ENCODE peak calls at places on chromosomes 13 and 19, in eight cellular contexts. B is endothelial cell of umbilical vein, C is PC-9, R is A549, Q is astrocyte of the spinal cord, N is cardiac fibroblast, P is AG04450, A is psoas muscle. J is an unnamed sample.
A peak's percentile ranks its signal among the peaks of the same experiment; 100 is the strongest.

GRCh38 chr19:13050274-13050673 is 52.4 kb downstream of the LYL1 start:
- DNase-seq in B (no peak), R (no peak), A (no peak), N (no peak), Q (no peak), C (no peak), P (no peak), J (no peak)

GRCh38 chr13:40233731-40234195 is 432.7 kb downstream of the FOXO1 start:
- DNase-seq in A (peak; percentile 84), Q (no peak), R (no peak), P (no peak), B (no peak), N (no peak), C (no peak), J (no peak)

GRCh38 chr19:50512112-50512998 is 1.4 kb downstream of the ASPDH start:
- DNase-seq in P (no peak), A (no peak), R (no peak), C (no peak), Q (no peak), B (no peak), N (no peak), J (no peak)

GRCh38 chr13:88958821-88959220 is 1287.7 kb downstream of the SLITRK5 start:
- DNase-seq in A (no peak), P (no peak), B (no peak), R (no peak), C (no peak), N (no peak), Q (peak; percentile 26), J (no peak)

GRCh38 chr13:21686761-21687391 is 16.0 kb downstream of the FGF9 start:
- DNase-seq in C (no peak), N (no peak), R (no peak), Q (no peak), B (no peak), A (no peak), P (no peak), J (no peak)

GRCh38 chr13:54593504-54593903 is 1564.9 kb downstream of the OLFM4 start:
- DNase-seq in R (no peak), C (no peak), Q (no peak), B (no peak), A (no peak), P (no peak), N (no peak), J (no peak)

GRCh38 chr19:17579523-17580244 is 24.2 kb downstream of the COLGALT1 start:
- DNase-seq in A (peak; percentile 75), R (peak; percentile 87), N (peak; percentile 70), C (peak; percentile 59), P (no peak), Q (peak; percentile 39), B (peak; percentile 39), J (peak; percentile 72)

GRCh38 chr13:107284168-107284567 is 716.2 kb upstream of the ARGLU1 start:
- DNase-seq in B (peak; percentile 83), N (peak; percentile 33), C (no peak), A (no peak), P (no peak), R (no peak), Q (peak; percentile 60), J (peak; percentile 46)

GRCh38 chr13:43061496-43062280 is 38.3 kb downstream of the DNAJC15 start:
- DNase-seq in B (no peak), Q (no peak), C (no peak), A (no peak), P (no peak), R (no peak), N (no peak), J (no peak)

GRCh38 chr19:35736913-35737886 is 5.1 kb downstream of the IGFLR1 start:
- DNase-seq in N (no peak), B (no peak), A (no peak), Q (no peak), C (no peak), R (peak; percentile 68), P (no peak), J (no peak)
- TF ChIP-seq CTCF in N (peak; percentile 19), B (no peak), A (no peak), Q (peak; percentile 6), C (peak; percentile 47), R (no peak), P (peak; percentile 9), J (no peak)

DNA sequence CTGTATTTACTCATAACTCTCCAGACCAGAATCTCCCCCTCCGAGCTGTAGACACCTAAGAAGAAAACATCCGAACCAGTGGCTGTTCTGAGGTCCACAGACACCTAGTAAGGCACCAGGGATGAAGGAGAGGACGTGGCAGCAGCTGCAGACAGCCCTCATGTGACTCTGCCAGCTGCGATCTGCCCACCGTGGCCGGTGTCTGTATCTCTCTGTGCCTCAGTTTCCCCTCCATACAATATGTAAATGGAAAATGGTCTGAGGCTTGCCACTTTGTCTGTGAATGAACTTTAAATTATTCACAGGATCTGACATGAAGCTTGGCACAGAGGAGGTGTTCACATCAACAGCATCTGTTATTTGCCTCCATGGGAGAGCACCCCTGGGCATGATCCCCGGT is 2.4 kb downstream of the CEACAM4 start:
- DNase-seq in N (no peak), P (no peak), C (no peak), Q (no peak), B (no peak), R (no peak), A (no peak), J (no peak)
- H3K4me3 ChIP-seq in N (no peak overlapping the region), P (no peak overlapping the region), C (no peak overlapping the region), Q (no peak overlapping the region), B (no peak overlapping the region), R (no peak overlapping the region), A (no peak overlapping the region), J (no peak overlapping the region)

DNA sequence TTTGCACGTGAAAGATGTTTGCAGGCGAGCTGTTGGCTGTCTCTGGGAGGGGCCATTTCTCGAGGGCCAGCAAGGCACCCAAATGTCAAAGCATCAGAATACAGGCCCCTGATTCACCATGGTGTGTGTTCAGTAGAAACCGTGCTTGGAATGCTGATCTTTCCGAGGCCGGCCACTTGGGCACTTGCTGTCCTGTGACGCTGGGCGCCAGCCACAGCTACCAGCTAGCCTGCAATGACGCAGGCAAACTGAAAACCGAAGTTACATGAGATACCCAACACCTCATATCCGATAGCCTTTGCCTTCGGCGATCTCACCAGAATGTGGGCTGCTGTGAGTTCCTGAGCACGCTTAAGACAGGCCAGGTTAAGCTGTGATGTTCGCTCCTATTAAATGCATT is 12.0 kb downstream of the THOP1 start:
- DNase-seq in A (no peak), Q (no peak), R (no peak), C (no peak), B (no peak), P (no peak), N (no peak), J (no peak)
- TF ChIP-seq CTCF in A (no peak), Q (no peak), R (no peak), C (no peak), B (no peak), P (no peak), N (no peak), J (no peak)

DNA sequence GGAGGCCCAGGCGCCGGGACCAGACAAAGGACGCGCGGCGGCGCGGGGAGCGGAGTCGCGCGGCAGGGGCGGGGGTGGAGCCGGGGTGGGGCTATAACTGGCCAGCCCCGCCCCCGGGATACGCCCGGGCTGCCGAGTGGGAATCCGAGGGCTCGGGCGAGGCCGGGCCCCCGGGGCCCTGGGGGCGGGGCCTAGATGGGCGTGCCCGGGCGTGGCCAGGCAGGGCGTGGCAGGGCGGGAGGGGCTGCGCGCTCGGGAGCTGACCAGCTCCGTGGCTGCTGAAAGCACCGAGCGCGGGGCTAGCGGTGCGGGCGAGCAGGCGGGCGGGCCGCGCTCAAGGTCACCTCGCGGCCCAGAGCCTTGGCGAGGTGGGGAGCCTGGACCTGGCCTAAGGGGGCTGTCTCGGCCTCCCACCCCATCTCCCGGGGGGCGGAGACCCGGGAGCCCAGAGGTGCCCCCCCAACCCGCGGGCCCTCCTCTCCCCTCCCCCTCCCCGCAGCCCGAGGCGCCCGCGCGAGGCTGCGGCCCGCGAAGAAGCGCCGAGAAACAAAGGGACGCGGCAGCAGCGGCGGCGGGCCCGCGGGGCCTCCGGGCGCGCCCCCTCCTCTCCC is 1.3 kb downstream of the ELAVL3 start:
- DNase-seq in C (no peak), R (no peak), Q (no peak), B (no peak), N (peak; percentile 22), A (peak; percentile 65), P (no peak), J (peak; percentile 30)
- H3K4me3 ChIP-seq in C (no peak overlapping the region), R (no peak overlapping the region), Q (no peak overlapping the region), B (no peak overlapping the region), N (no peak overlapping the region), A (peak overlapping the region; percentile 44), P (no peak overlapping the region), J (no peak overlapping the region)

DNA sequence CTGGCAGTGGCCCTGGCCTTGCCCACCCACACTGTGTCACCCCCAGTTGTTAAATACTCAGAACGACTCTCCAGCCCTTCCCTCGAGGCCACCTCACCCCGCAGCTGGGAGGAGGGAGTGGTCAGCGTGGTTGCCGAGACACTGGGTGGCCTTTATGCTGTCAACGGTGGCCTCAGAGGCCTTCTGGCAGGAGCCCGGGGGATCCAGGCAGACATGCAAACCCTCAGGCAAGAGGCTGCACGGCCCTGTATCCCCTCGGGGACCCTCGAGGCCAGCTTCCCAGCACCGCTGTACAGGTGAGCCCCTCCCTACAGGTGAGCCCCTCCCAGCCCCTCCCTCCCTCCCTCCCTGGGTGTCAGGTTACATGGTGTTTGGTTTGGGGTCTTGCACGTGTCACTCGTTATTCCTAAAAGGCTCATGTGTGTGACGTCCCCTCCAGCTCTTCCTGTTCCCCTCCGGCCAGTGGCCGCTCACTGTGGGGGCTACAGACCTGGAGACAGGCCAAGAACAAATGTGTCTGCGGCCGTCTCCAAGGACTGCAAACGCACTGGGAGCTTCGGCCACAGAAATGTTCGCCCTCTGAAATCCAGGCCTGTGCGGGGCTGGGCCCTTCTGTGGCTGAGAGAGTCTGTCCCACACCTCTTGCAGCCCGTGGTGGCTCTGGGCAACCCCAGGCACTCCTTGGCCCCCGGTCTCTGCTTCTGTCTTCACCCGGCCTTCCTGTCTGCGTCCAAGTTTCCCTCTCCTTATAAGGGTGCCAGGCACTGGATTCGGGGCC is at the start of gene TEKTIP1:
- DNase-seq in P (no peak), Q (no peak), R (peak; percentile 45), C (no peak), A (no peak), B (no peak), N (no peak), J (no peak)
- TF ChIP-seq CTCF in P (no peak), Q (no peak), R (no peak), C (no peak), A (no peak), B (no peak), N (no peak), J (no peak)

GRCh38 chr13:57018915-57019314 is 121.8 kb upstream of the PRR20A start:
- DNase-seq in N (no peak), R (no peak), P (no peak), Q (no peak), B (no peak), C (no peak), A (no peak), J (no peak)

GRCh38 chr13:57017357-57017756 is 123.4 kb upstream of the PRR20A start:
- DNase-seq in B (no peak), C (no peak), A (no peak), P (no peak), R (no peak), N (no peak), Q (no peak), J (no peak)
- H3K4me3 ChIP-seq in B (no peak overlapping the region), C (no peak overlapping the region), A (no peak overlapping the region), P (no peak overlapping the region), R (no peak overlapping the region), N (no peak overlapping the region), Q (no peak overlapping the region), J (no peak overlapping the region)

GRCh38 chr13:28387740-28388501 is 107.0 kb downstream of the FLT1 start:
- DNase-seq in R (no peak), C (no peak), N (no peak), B (no peak), A (no peak), Q (no peak), P (no peak), J (no peak)
- TF ChIP-seq CTCF in R (no peak), C (no peak), N (no peak), B (no peak), A (no peak), Q (no peak), P (no peak), J (no peak)